ENCODE peak calls at places on chromosome 14, in four cellular contexts. Q is breast epithelium, I is cardiac muscle cell, G is tibial artery. A is an unnamed sample.

GRCh38 chr14:59215353-59215752 is 26.9 kb downstream of the DAAM1 start:
- DNase-seq in G (peak; percentile 77), Q (peak; percentile 72), I (peak; percentile 67), A (peak; percentile 67)

GRCh38 chr14:76516884-76517283 is 140.9 kb downstream of the ESRRB start:
- DNase-seq in Q (no peak), I (no peak), G (no peak), A (no peak)

GRCh38 chr14:101360045-101360931 is 201.0 kb upstream of the DIO3 start:
- DNase-seq in G (peak; percentile 87), Q (peak; percentile 19), I (peak; percentile 2), A (no peak)

GRCh38 chr14:59123526-59123925 is 64.9 kb upstream of the DAAM1 start:
- DNase-seq in I (peak; percentile 54), G (peak; percentile 47), Q (no peak), A (no peak)

GRCh38 chr14:54566410-54567223 is at the start of gene SAMD4A:
- DNase-seq in I (peak; percentile 93), G (peak; percentile 85), Q (peak; percentile 68), A (peak; percentile 66)

GRCh38 chr14:87995500-87996275 is 2.7 kb upstream of the GALC start:
- DNase-seq in Q (no peak), G (no peak), I (peak; percentile 36), A (no peak)

GRCh38 chr14:30790827-30791226 is 83.5 kb upstream of the COCH start:
- DNase-seq in G (no peak), I (peak; percentile 2), Q (no peak), A (no peak)

GRCh38 chr14:44785096-44785495 is 176.7 kb downstream of the KLHL28 start:
- DNase-seq in I (peak; percentile 54), Q (no peak), G (no peak), A (no peak)

GRCh38 chr14:56482306-56482705 is 97.3 kb upstream of the TMEM260 start:
- DNase-seq in I (peak; percentile 46), Q (no peak), G (no peak), A (no peak)

GRCh38 chr14:56027916-56028637 is 90.1 kb upstream of the PELI2 start:
- DNase-seq in I (no peak), Q (no peak), G (no peak), A (no peak)

GRCh38 chr14:71725802-71726638 is 206.2 kb upstream of the RGS6 start:
- DNase-seq in I (peak; percentile 79), Q (no peak), G (no peak), A (peak; percentile 36)

GRCh38 chr14:70709726-70710382 is 68.1 kb downstream of the TTC9 start:
- DNase-seq in I (no peak), Q (no peak), G (no peak), A (no peak)

GRCh38 chr14:100684154-100684553 is 42.5 kb upstream of the DLK1 start:
- DNase-seq in G (no peak), Q (no peak), I (no peak), A (no peak)

GRCh38 chr14:49036991-49037390 is 549.2 kb downstream of the RPS29 start:
- DNase-seq in Q (no peak), G (no peak), I (no peak), A (no peak)

GRCh38 chr14:59123975-59124374 is 64.5 kb upstream of the DAAM1 start:
- DNase-seq in Q (no peak), G (no peak), I (peak; percentile 40), A (no peak)

GRCh38 chr14:78967111-78967809 is 797.1 kb downstream of the NRXN3 start:
- DNase-seq in I (peak; percentile 30), G (no peak), Q (no peak), A (no peak)

GRCh38 chr14:20707622-20708021 is 19.1 kb downstream of the ANG start:
- DNase-seq in G (no peak), Q (peak; percentile 43), I (peak; percentile 86), A (no peak)

GRCh38 chr14:55976219-55976618 is 142.0 kb upstream of the PELI2 start:
- DNase-seq in Q (no peak), I (no peak), G (no peak), A (no peak)

GRCh38 chr14:77832301-77832700 is 32.4 kb downstream of the ADCK1 start:
- DNase-seq in G (no peak), I (no peak), Q (no peak), A (no peak)

GRCh38 chr14:59015482-59015881 is 173.0 kb upstream of the DAAM1 start:
- DNase-seq in G (no peak), I (no peak), Q (no peak), A (no peak)

GRCh38 chr14:65204056-65204455 is 101.7 kb upstream of the MAX start:
- DNase-seq in Q (no peak), G (no peak), I (no peak), A (no peak)

DNA sequence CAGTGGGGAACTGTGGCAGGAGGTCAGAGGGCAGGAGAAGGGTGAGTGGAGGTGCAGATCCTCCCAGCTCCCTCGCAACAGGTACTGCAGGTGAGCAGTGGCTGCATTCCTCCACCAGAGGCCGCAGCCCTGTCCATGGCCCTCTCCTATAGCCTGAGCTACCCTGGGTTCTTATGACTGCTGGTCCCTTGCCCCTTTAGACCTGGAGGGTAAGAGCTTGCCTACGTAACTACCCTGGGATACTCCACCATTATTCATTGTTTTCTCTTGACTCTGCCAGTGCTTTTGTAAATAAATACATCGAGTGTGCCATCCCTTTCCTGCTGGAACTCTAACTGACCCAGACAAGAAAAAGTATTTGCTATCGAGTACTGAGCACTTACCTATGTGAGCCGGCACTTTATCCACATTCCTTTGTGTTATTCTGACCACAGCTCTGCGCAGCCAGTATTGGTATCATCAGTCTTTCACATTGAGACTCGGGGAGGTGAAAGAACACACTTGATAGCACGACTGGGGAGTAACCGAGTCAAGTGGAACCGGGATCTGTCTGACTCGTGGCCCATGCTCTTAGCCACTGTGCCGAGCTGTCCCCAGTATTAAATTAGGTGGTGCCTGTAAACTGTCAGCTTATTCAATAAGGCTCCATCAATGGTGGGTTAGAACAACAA is 38.5 kb downstream of the LTBP2 start:
- DNase-seq in G (no peak), Q (no peak), I (no peak), A (no peak)
- TF ChIP-seq CTCF in G (no peak), Q (no peak), I (no peak), A (peak; percentile 18)

GRCh38 chr14:99394602-99395001 is 86.1 kb downstream of the SETD3 start:
- DNase-seq in I (no peak), Q (no peak), G (no peak), A (no peak)
- H3K4me3 ChIP-seq in I (no peak overlapping the region), Q (no peak overlapping the region), G (no peak overlapping the region), A (no peak overlapping the region)

DNA sequence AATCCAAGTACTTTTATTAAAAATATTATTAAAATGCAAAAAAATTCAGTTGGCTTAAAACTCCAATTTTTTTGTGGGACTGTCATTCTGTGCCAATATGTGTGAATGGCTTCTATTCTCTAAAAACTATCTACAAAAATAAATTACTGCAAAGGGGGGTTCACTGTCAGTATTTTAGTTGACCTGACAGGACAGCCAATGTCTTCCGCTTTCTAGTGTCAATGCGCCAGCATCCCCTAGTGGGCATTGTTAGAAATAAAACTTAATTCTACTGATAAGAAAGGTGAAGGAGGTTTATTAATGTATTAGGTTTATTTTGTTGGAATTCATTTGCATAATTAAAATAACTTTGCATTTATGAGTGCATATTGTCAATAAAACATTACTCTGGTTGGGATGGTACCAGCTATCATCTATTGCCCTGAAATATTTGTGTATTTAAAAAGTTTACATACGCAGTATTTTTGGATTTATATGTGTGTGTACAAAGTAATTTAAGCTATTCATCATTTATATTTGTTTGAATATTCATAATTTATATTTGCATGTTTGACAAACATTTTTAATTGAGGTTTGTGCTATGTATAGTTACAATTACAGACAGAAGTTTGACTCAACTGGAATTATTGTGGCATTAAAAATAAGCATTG is 527.2 kb downstream of the FLRT2 start:
- DNase-seq in Q (no peak), G (no peak), I (peak; percentile 52), A (no peak)
- TF ChIP-seq CTCF in Q (peak; percentile 69), G (peak; percentile 44), I (peak; percentile 76), A (peak; percentile 86)

GRCh38 chr14:92512807-92513203 is 776 bp upstream of the RIN3 start:
- DNase-seq in Q (no peak), I (no peak), G (no peak), A (no peak)
- H3K4me3 ChIP-seq in Q (peak overlapping the region; percentile 83), I (no peak overlapping the region), G (peak overlapping the region; percentile 67), A (peak overlapping the region; percentile 58)

GRCh38 chr14:90599748-90600507 is 203.1 kb downstream of the CALM1 start:
- DNase-seq in G (no peak), I (peak; percentile 38), Q (peak; percentile 35), A (no peak)
- TF ChIP-seq CTCF in G (peak; percentile 36), I (peak; percentile 19), Q (peak; percentile 44), A (peak; percentile 13)

GRCh38 chr14:61601923-61602732 is 93.2 kb upstream of the HIF1A start:
- DNase-seq in I (no peak), G (no peak), Q (no peak), A (no peak)
- H3K4me3 ChIP-seq in I (no peak overlapping the region), G (no peak overlapping the region), Q (no peak overlapping the region), A (no peak overlapping the region)

GRCh38 chr14:89236846-89237245 is 180.2 kb downstream of the FOXN3 start:
- DNase-seq in I (no peak), Q (no peak), G (no peak), A (no peak)

GRCh38 chr14:89241934-89242670 is 174.9 kb downstream of the FOXN3 start:
- DNase-seq in Q (no peak), G (no peak), I (no peak), A (no peak)

GRCh38 chr14:89240414-89240813 is 176.6 kb downstream of the FOXN3 start:
- DNase-seq in G (no peak), I (peak; percentile 21), Q (no peak), A (no peak)

GRCh38 chr14:89241265-89241664 is 175.8 kb downstream of the FOXN3 start:
- DNase-seq in I (no peak), G (no peak), Q (no peak), A (no peak)

GRCh38 chr14:89237923-89238529 is 179.0 kb downstream of the FOXN3 start:
- DNase-seq in G (no peak), I (peak; percentile 41), Q (no peak), A (no peak)
- TF ChIP-seq CTCF in G (peak; percentile 51), I (peak; percentile 54), Q (peak; percentile 19), A (peak; percentile 50)

DNA sequence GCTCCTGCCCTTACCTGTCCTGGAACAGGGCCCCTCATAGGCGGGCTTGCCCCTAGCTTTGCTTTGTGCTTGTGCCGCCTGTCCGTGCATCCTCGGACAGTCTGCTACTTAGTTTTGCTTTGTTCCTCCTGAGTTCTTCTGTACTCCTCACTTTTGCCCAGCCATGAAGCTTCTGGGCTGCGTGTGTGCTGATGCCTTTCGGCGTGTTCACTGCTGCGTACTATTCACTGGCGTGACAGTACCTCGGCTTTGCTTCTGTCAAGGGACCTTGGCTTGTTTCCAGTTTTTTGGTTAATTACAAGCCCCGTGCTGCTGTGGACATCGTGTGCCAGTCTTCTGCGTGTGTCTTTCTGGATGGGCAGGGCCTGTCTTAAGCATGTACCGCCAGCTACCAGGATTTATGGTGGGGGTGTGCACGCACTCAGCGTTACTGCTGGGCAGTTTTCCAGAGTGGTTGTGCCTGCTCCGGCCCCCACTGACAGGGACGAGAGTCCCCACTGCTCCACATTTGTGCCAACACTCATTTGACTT is 2.5 kb downstream of the PACS2 start:
- DNase-seq in G (no peak), Q (no peak), I (no peak), A (no peak)
- H3K4me3 ChIP-seq in G (peak overlapping the region; percentile 7), Q (no peak overlapping the region), I (no peak overlapping the region), A (no peak overlapping the region)

GRCh38 chr14:103539056-103539825 is 10.2 kb downstream of the TRMT61A start:
- DNase-seq in I (no peak), Q (no peak), G (no peak), A (no peak)
- TF ChIP-seq CTCF in I (no peak), Q (no peak), G (no peak), A (no peak)

GRCh38 chr14:97977711-97978261 is 1180.6 kb downstream of the VRK1 start:
- DNase-seq in I (peak; percentile 6), Q (peak; percentile 81), G (peak; percentile 45), A (peak; percentile 29)
- H3K4me3 ChIP-seq in I (no peak overlapping the region), Q (peak overlapping the region; percentile 25), G (peak overlapping the region; percentile 53), A (peak overlapping the region; percentile 31)